ENCODE peak calls at places on chromosomes 1 and 21, in ten cellular contexts. Z, J, R, G, A, B, X, K, P and V are unnamed samples.
A peak's percentile ranks its signal among the peaks of the same experiment; 100 is the strongest.

GRCh38 chr1:17509320-17509719 is 30.2 kb upstream of the ARHGEF10L start:
- DNase-seq in Z (no peak), J (no peak), R (no peak), G (no peak), A (no peak), B (no peak), X (no peak), K (no peak), P (no peak), V (no peak)

GRCh38 chr21:25421327-25422028 is 185.8 kb downstream of the MRPL39 start:
- DNase-seq in Z (no peak), J (no peak), R (peak; percentile 29), G (peak; percentile 59), A (peak; percentile 68), B (no peak), X (no peak), K (no peak), P (peak; percentile 18), V (peak; percentile 19)

GRCh38 chr1:1073743-1074587 is at the start of gene RNF223:
- DNase-seq in Z (peak; percentile 89), J (no peak), R (no peak), G (peak; percentile 78), A (no peak), B (peak; percentile 84), X (no peak), K (no peak), P (no peak), V (no peak)

GRCh38 chr1:21670956-21671902 is 2.1 kb upstream of the RAP1GAP start:
- DNase-seq in Z (no peak), J (no peak), R (no peak), G (no peak), A (no peak), B (no peak), X (no peak), K (no peak), P (no peak), V (no peak)

GRCh38 chr1:100628631-100629081 is 90.7 kb downstream of the GPR88 start:
- DNase-seq in Z (no peak), J (no peak), R (no peak), G (no peak), A (peak; percentile 14), B (no peak), X (no peak), K (no peak), P (no peak), V (no peak)

GRCh38 chr1:92951141-92951582 is 10.1 kb downstream of the DIPK1A start:
- DNase-seq in Z (peak; percentile 69), J (no peak), R (no peak), G (peak; percentile 17), A (peak; percentile 71), B (no peak), X (no peak), K (no peak), P (peak; percentile 33), V (peak; percentile 30)

GRCh38 chr1:10856253-10856683 is 59.8 kb upstream of the CASZ1 start:
- DNase-seq in Z (no peak), J (no peak), R (no peak), G (no peak), A (no peak), B (no peak), X (no peak), K (no peak), P (no peak), V (no peak)

GRCh38 chr1:154742586-154742985 is 127.5 kb downstream of the KCNN3 start:
- DNase-seq in Z (no peak), J (no peak), R (no peak), G (no peak), A (no peak), B (no peak), X (no peak), K (no peak), P (no peak), V (no peak)

GRCh38 chr1:13935336-13935735 is 235.3 kb downstream of the PRDM2 start:
- DNase-seq in Z (no peak), J (no peak), R (no peak), G (no peak), A (no peak), B (no peak), X (no peak), K (no peak), P (no peak), V (no peak)

GRCh38 chr1:100866041-100866900 is 28.4 kb downstream of the EXTL2 start:
- DNase-seq in Z (no peak), J (no peak), R (no peak), G (peak; percentile 44), A (peak; percentile 70), B (no peak), X (no peak), K (no peak), P (no peak), V (no peak)

GRCh38 chr1:226877669-226878068 is 7.3 kb downstream of the PSEN2 start:
- DNase-seq in Z (no peak), J (no peak), R (no peak), G (no peak), A (no peak), B (no peak), X (peak; percentile 6), K (no peak), P (no peak), V (no peak)

GRCh38 chr1:151661728-151662127 is 49.9 kb downstream of the SNX27 start:
- DNase-seq in Z (no peak), J (no peak), R (no peak), G (no peak), A (no peak), B (no peak), X (no peak), K (no peak), P (no peak), V (no peak)

DNA sequence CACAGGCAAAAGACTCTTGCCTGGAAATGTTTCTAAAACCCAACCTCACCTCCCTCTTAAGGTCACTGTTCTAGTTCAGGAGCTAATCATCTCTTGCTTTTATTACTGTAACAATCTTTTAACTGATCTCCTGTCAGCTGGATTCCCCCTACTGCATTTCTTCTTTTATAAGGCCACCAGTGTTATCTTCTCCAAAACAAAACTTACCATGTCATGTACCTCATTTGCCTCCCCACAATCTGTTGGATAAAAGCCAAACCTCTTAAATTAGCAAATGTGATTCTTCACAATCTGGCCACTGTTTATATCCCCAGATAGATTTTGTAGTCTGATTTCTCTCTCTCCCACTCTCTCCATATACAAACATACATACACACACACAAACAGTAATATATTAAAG is 143.3 kb downstream of the DENND1B start:
- DNase-seq in Z (no peak), J (no peak), R (no peak), G (no peak), A (no peak), B (no peak), X (no peak), K (no peak), P (no peak), V (no peak)
- H3K4me3 ChIP-seq in Z (no peak overlapping the region), J (no peak overlapping the region), R (no peak overlapping the region), G (no peak overlapping the region), A (no peak overlapping the region), B (no peak overlapping the region), X (no peak overlapping the region), K (no peak overlapping the region), P (no peak overlapping the region), V (no peak overlapping the region)

GRCh38 chr1:64161347-64162080 is 41.9 kb upstream of the UBE2U start:
- DNase-seq in Z (no peak), J (no peak), R (peak; percentile 55), G (no peak), A (peak; percentile 71), B (no peak), X (no peak), K (no peak), P (no peak), V (peak; percentile 65)
- H3K36me3 ChIP-seq in Z (no peaks in the 10 kb centered on the region), J (peaks cover 10% of the 10 kb centered on the region), R (no peaks in the 10 kb centered on the region), G (no peaks in the 10 kb centered on the region), A (peaks cover 2% of the 10 kb centered on the region), B (no peaks in the 10 kb centered on the region), X (no peaks in the 10 kb centered on the region), K (peaks cover 14% of the 10 kb centered on the region), P (no peaks in the 10 kb centered on the region), V (no peaks in the 10 kb centered on the region)

GRCh38 chr1:51504806-51505525 is 14.1 kb downstream of the EPS15 start:
- DNase-seq in Z (no peak), J (no peak), R (no peak), G (no peak), A (no peak), B (no peak), X (no peak), K (no peak), P (no peak), V (no peak)
- H3K4me3 ChIP-seq in Z (no peak overlapping the region), J (no peak overlapping the region), R (no peak overlapping the region), G (no peak overlapping the region), A (no peak overlapping the region), B (no peak overlapping the region), X (no peak overlapping the region), K (no peak overlapping the region), P (no peak overlapping the region), V (no peak overlapping the region)

GRCh38 chr1:75745276-75745675 is 20.8 kb downstream of the ACADM start:
- DNase-seq in Z (no peak), J (no peak), R (no peak), G (no peak), A (no peak), B (no peak), X (no peak), K (no peak), P (no peak), V (no peak)
- H3K36me3 ChIP-seq in Z (peaks cover 1% of the 10 kb centered on the region), J (peaks cover 67% of the 10 kb centered on the region), R (peaks cover 64% of the 10 kb centered on the region), G (no peaks in the 10 kb centered on the region), A (peaks cover 19% of the 10 kb centered on the region), B (peaks cover 71% of the 10 kb centered on the region), X (no peaks in the 10 kb centered on the region), K (peaks cover 76% of the 10 kb centered on the region), P (peaks cover 3% of the 10 kb centered on the region), V (peaks cover 13% of the 10 kb centered on the region)

GRCh38 chr1:196857188-196857587 is 30.7 kb upstream of the CFHR4 start:
- DNase-seq in Z (no peak), J (no peak), R (no peak), G (no peak), A (no peak), B (no peak), X (no peak), K (no peak), P (no peak), V (no peak)
- H3K4me3 ChIP-seq in Z (no peak overlapping the region), J (no peak overlapping the region), R (no peak overlapping the region), G (no peak overlapping the region), A (no peak overlapping the region), B (no peak overlapping the region), X (no peak overlapping the region), K (no peak overlapping the region), P (no peak overlapping the region), V (no peak overlapping the region)

GRCh38 chr1:77966291-77966690 is 12.6 kb downstream of the FUBP1 start:
- DNase-seq in Z (no peak), J (no peak), R (no peak), G (no peak), A (no peak), B (no peak), X (no peak), K (no peak), P (no peak), V (no peak)
- H3K36me3 ChIP-seq in Z (peaks cover 7% of the 10 kb centered on the region), J (peaks cover 73% of the 10 kb centered on the region), R (peaks cover 80% of the 10 kb centered on the region), G (peaks cover 13% of the 10 kb centered on the region), A (peaks cover 56% of the 10 kb centered on the region), B (peaks cover 87% of the 10 kb centered on the region), X (no peaks in the 10 kb centered on the region), K (peaks cover 95% of the 10 kb centered on the region), P (peaks cover 67% of the 10 kb centered on the region), V (peaks cover 98% of the 10 kb centered on the region)